ENCODE peak calls at places on chromosomes 7 and 10, in six cellular contexts. One of them, this sample, is unnamed.
A peak's percentile ranks its signal among the peaks of the same experiment; 100 is the strongest.

GRCh38 chr10:70596860-70597809 is 5.4 kb downstream of the PRF1 start:
- DNase-seq in renal cortical epithelial cell: no peak
- DNase-seq in GM13976: no peak
- DNase-seq in NCI-H1105: peak; percentile 31
- DNase-seq in central memory CD8-positive, alpha-beta T cell: peak; percentile 2
- DNase-seq in aorta: no peak
- DNase-seq in this sample: no peak

GRCh38 chr10:115056186-115056585 is 37.0 kb upstream of the ATRNL1 start:
- DNase-seq in renal cortical epithelial cell: no peak
- DNase-seq in GM13976: no peak
- DNase-seq in NCI-H1105: no peak
- DNase-seq in central memory CD8-positive, alpha-beta T cell: no peak
- DNase-seq in aorta: no peak
- DNase-seq in this sample: no peak

GRCh38 chr10:22433875-22434274 is 88.6 kb downstream of the SPAG6 start:
- DNase-seq in renal cortical epithelial cell: peak; percentile 95
- DNase-seq in GM13976: no peak
- DNase-seq in NCI-H1105: no peak
- DNase-seq in central memory CD8-positive, alpha-beta T cell: no peak
- DNase-seq in aorta: no peak
- DNase-seq in this sample: no peak

GRCh38 chr7:95491634-95492314 is 6.0 kb downstream of the ASB4 start:
- DNase-seq in renal cortical epithelial cell: peak; percentile 85
- DNase-seq in GM13976: no peak
- DNase-seq in NCI-H1105: peak; percentile 83
- DNase-seq in central memory CD8-positive, alpha-beta T cell: no peak
- DNase-seq in aorta: no peak
- DNase-seq in this sample: peak; percentile 55

GRCh38 chr7:25985196-25985595 is 166.8 kb upstream of the NFE2L3 start:
- DNase-seq in renal cortical epithelial cell: no peak
- DNase-seq in GM13976: no peak
- DNase-seq in NCI-H1105: no peak
- DNase-seq in central memory CD8-positive, alpha-beta T cell: no peak
- DNase-seq in aorta: no peak
- DNase-seq in this sample: no peak

GRCh38 chr7:78164459-78164858 is 365.9 kb downstream of the PHTF2 start:
- DNase-seq in renal cortical epithelial cell: no peak
- DNase-seq in GM13976: no peak
- DNase-seq in NCI-H1105: no peak
- DNase-seq in central memory CD8-positive, alpha-beta T cell: no peak
- DNase-seq in aorta: no peak
- DNase-seq in this sample: no peak

GRCh38 chr10:73253226-73253557 is 748 bp upstream of the MRPS16 start:
- DNase-seq in renal cortical epithelial cell: no peak
- DNase-seq in GM13976: peak; percentile 45
- DNase-seq in NCI-H1105: no peak
- DNase-seq in central memory CD8-positive, alpha-beta T cell: no peak
- DNase-seq in aorta: no peak
- DNase-seq in this sample: no peak

GRCh38 chr10:52031771-52032170 is 282.3 kb upstream of the DKK1 start:
- DNase-seq in renal cortical epithelial cell: no peak
- DNase-seq in GM13976: no peak
- DNase-seq in NCI-H1105: no peak
- DNase-seq in central memory CD8-positive, alpha-beta T cell: no peak
- DNase-seq in aorta: no peak
- DNase-seq in this sample: no peak

GRCh38 chr10:122019414-122019975 is 30.5 kb downstream of the TACC2 start:
- DNase-seq in renal cortical epithelial cell: peak; percentile 78
- DNase-seq in GM13976: no peak
- DNase-seq in NCI-H1105: peak; percentile 33
- DNase-seq in central memory CD8-positive, alpha-beta T cell: no peak
- DNase-seq in aorta: no peak
- DNase-seq in this sample: peak; percentile 8

GRCh38 chr10:95445223-95445836 is 115.8 kb downstream of the SORBS1 start:
- DNase-seq in renal cortical epithelial cell: peak; percentile 87
- DNase-seq in GM13976: no peak
- DNase-seq in NCI-H1105: no peak
- DNase-seq in central memory CD8-positive, alpha-beta T cell: no peak
- DNase-seq in aorta: peak; percentile 90
- DNase-seq in this sample: no peak

GRCh38 chr10:34589275-34589674 is 225.8 kb downstream of the PARD3 start:
- DNase-seq in renal cortical epithelial cell: no peak
- DNase-seq in GM13976: no peak
- DNase-seq in NCI-H1105: no peak
- DNase-seq in central memory CD8-positive, alpha-beta T cell: no peak
- DNase-seq in aorta: no peak
- DNase-seq in this sample: no peak

GRCh38 chr10:98469532-98469931 is 22.8 kb upstream of the HPS1 start:
- DNase-seq in renal cortical epithelial cell: no peak
- DNase-seq in GM13976: no peak
- DNase-seq in NCI-H1105: no peak
- DNase-seq in central memory CD8-positive, alpha-beta T cell: no peak
- DNase-seq in aorta: no peak
- DNase-seq in this sample: no peak

GRCh38 chr7:151085329-151085690 is 965 bp upstream of the AGAP3 start:
- DNase-seq in renal cortical epithelial cell: no peak
- DNase-seq in GM13976: no peak
- DNase-seq in NCI-H1105: no peak
- DNase-seq in central memory CD8-positive, alpha-beta T cell: no peak
- DNase-seq in aorta: no peak
- DNase-seq in this sample: no peak

GRCh38 chr10:98312349-98312748 is 44.4 kb upstream of the LOXL4 start:
- DNase-seq in renal cortical epithelial cell: no peak
- DNase-seq in GM13976: no peak
- DNase-seq in NCI-H1105: no peak
- DNase-seq in central memory CD8-positive, alpha-beta T cell: no peak
- DNase-seq in aorta: no peak
- DNase-seq in this sample: no peak

GRCh38 chr10:125370578-125370977 is 210.2 kb upstream of the CTBP2 start:
- DNase-seq in renal cortical epithelial cell: peak; percentile 6
- DNase-seq in GM13976: no peak
- DNase-seq in NCI-H1105: no peak
- DNase-seq in central memory CD8-positive, alpha-beta T cell: no peak
- DNase-seq in aorta: no peak
- DNase-seq in this sample: no peak

GRCh38 chr10:50506861-50507573 is 116.7 kb downstream of the SGMS1 start:
- DNase-seq in renal cortical epithelial cell: no peak
- DNase-seq in GM13976: no peak
- DNase-seq in NCI-H1105: no peak
- DNase-seq in central memory CD8-positive, alpha-beta T cell: no peak
- DNase-seq in aorta: no peak
- DNase-seq in this sample: no peak

GRCh38 chr7:92717982-92718716 is 118.2 kb downstream of the CDK6 start:
- DNase-seq in renal cortical epithelial cell: peak; percentile 69
- DNase-seq in GM13976: peak; percentile 36
- DNase-seq in NCI-H1105: no peak
- DNase-seq in central memory CD8-positive, alpha-beta T cell: no peak
- DNase-seq in aorta: peak; percentile 57
- DNase-seq in this sample: peak; percentile 54

GRCh38 chr10:10294801-10295515 is 722.7 kb upstream of the CELF2 start:
- DNase-seq in renal cortical epithelial cell: no peak
- DNase-seq in GM13976: no peak
- DNase-seq in NCI-H1105: no peak
- DNase-seq in central memory CD8-positive, alpha-beta T cell: no peak
- DNase-seq in aorta: no peak
- DNase-seq in this sample: no peak

GRCh38 chr10:59905735-59906416 is 480 bp downstream of the CCDC6 start:
- DNase-seq in renal cortical epithelial cell: no peak
- DNase-seq in GM13976: peak; percentile 34
- DNase-seq in NCI-H1105: no peak
- DNase-seq in central memory CD8-positive, alpha-beta T cell: no peak
- DNase-seq in aorta: peak; percentile 57
- DNase-seq in this sample: no peak

GRCh38 chr7:27053153-27053552 is 42.6 kb downstream of the HOXA1 start:
- DNase-seq in renal cortical epithelial cell: no peak
- DNase-seq in GM13976: no peak
- DNase-seq in NCI-H1105: no peak
- DNase-seq in central memory CD8-positive, alpha-beta T cell: no peak
- DNase-seq in aorta: no peak
- DNase-seq in this sample: no peak

GRCh38 chr10:14409247-14409646 is 78.5 kb upstream of the FRMD4A start:
- DNase-seq in renal cortical epithelial cell: no peak
- DNase-seq in GM13976: no peak
- DNase-seq in NCI-H1105: no peak
- DNase-seq in central memory CD8-positive, alpha-beta T cell: no peak
- DNase-seq in aorta: no peak
- DNase-seq in this sample: no peak

GRCh38 chr7:28069788-28070187 is 110.8 kb downstream of the JAZF1 start:
- DNase-seq in renal cortical epithelial cell: no peak
- DNase-seq in GM13976: no peak
- DNase-seq in NCI-H1105: peak; percentile 67
- DNase-seq in central memory CD8-positive, alpha-beta T cell: no peak
- DNase-seq in aorta: peak; percentile 53
- DNase-seq in this sample: no peak